ENCODE peak calls at places on chromosomes 11 and 22, in nine cellular contexts. Q, S, I, M, X, G, B, D and V are unnamed samples.

GRCh38 chr11:132410383-132410782 is 1040.0 kb downstream of the NTM start:
- DNase-seq in D (no peak), I (no peak), B (no peak), S (no peak), Q (no peak), X (no peak), M (no peak), G (no peak), V (no peak)

GRCh38 chr22:30668306-30668655 is 606 bp upstream of the DUSP18 start:
- DNase-seq in X (no peak), D (no peak), Q (peak), B (no peak), S (no peak), G (no peak), M (no peak), I (no peak), V (no peak)

GRCh38 chr11:110468095-110468494 is 38.3 kb downstream of the FDX1 start:
- DNase-seq in S (no peak), G (no peak), M (no peak), D (no peak), X (no peak), B (no peak), I (no peak), Q (no peak), V (no peak)

GRCh38 chr22:39932918-39933649 is 27.1 kb upstream of the TMA7B start:
- DNase-seq in B (no peak), X (peak), Q (no peak), D (peak), G (no peak), M (no peak), S (no peak), I (no peak), V (peak)

GRCh38 chr11:250740-251299 is 14.0 kb downstream of the PSMD13 start:
- DNase-seq in I (no peak), G (no peak), X (peak), M (peak), S (no peak), Q (peak), D (peak), B (no peak), V (peak)

GRCh38 chr11:3929232-3929631 is 73.8 kb downstream of the STIM1 start:
- DNase-seq in D (no peak), I (no peak), S (peak), M (no peak), X (no peak), G (no peak), B (no peak), Q (peak), V (no peak)

GRCh38 chr11:93784935-93785360 is 866 bp downstream of the MED17 start:
- DNase-seq in Q (peak), G (no peak), M (no peak), I (no peak), X (peak), S (peak), B (no peak), D (no peak), V (peak)

GRCh38 chr11:71355266-71355665 is 92.9 kb downstream of the DHCR7 start:
- DNase-seq in B (no peak), M (no peak), I (no peak), S (peak), G (no peak), D (no peak), Q (peak), X (no peak), V (no peak)

GRCh38 chr11:64804346-64805210 is 1.6 kb upstream of the MAP4K2 start:
- DNase-seq in X (no peak), D (peak), S (no peak), I (no peak), B (no peak), M (no peak), Q (no peak), G (no peak), V (peak)

GRCh38 chr11:84089072-84090057 is 803.2 kb upstream of the CCDC90B start:
- DNase-seq in B (no peak), S (no peak), G (no peak), I (no peak), Q (no peak), M (no peak), D (no peak), X (no peak), V (no peak)

GRCh38 chr11:72443016-72443415 is 8.7 kb upstream of the CLPB start:
- DNase-seq in X (peak), Q (peak), D (no peak), G (no peak), I (no peak), B (peak), M (no peak), S (no peak), V (peak)

GRCh38 chr22:37148031-37148651 is 1.6 kb downstream of the IL2RB start:
- DNase-seq in D (no peak), X (no peak), I (no peak), S (no peak), G (no peak), M (no peak), B (no peak), Q (no peak), V (no peak)

GRCh38 chr22:43213066-43213465 is 26.1 kb upstream of the TTLL12 start:
- DNase-seq in M (no peak), X (no peak), G (no peak), S (no peak), B (no peak), Q (no peak), D (no peak), I (no peak), V (no peak)

GRCh38 chr11:12005476-12005875 is 3.0 kb downstream of the DKK3 start:
- DNase-seq in D (no peak), S (no peak), G (no peak), I (no peak), X (peak), B (no peak), M (no peak), Q (peak), V (no peak)

GRCh38 chr11:65559951-65560537 is 1.9 kb upstream of the LTBP3 start:
- DNase-seq in Q (peak), B (no peak), X (peak), S (no peak), G (no peak), M (no peak), D (no peak), I (no peak), V (peak)

GRCh38 chr22:44091021-44091721 is 67.1 kb downstream of the PARVB start:
- DNase-seq in I (no peak), Q (peak), B (no peak), X (peak), G (no peak), M (no peak), S (peak), D (peak), V (peak)

GRCh38 chr11:65185869-65186341 is 4.2 kb downstream of the CAPN1 start:
- DNase-seq in I (no peak), X (no peak), D (peak), M (no peak), G (no peak), S (no peak), B (no peak), Q (no peak), V (no peak)

GRCh38 chr11:76236092-76237026 is 30.1 kb upstream of the WNT11 start:
- DNase-seq in G (peak), Q (peak), B (no peak), I (peak), D (no peak), S (no peak), M (peak), X (peak), V (peak)

GRCh38 chr11:96464695-96465307 is 75.0 kb downstream of the JRKL start:
- DNase-seq in B (peak), X (peak), G (peak), M (no peak), S (peak), Q (peak), D (peak), I (no peak), V (peak)

GRCh38 chr11:58316142-58316541 is 42.7 kb downstream of the OR5B17 start:
- DNase-seq in Q (peak), S (peak), D (no peak), I (no peak), X (peak), M (no peak), G (no peak), B (no peak), V (peak)